ENCODE peak calls at places on chromosomes 7 and 10, in five cellular contexts. R, U, Z, D and E are unnamed samples.

GRCh38 chr7:131279044-131279443 is 48.6 kb upstream of the MKLN1 start:
- DNase-seq in U (no peak), Z (no peak), D (no peak), R (no peak), E (no peak)

GRCh38 chr10:129800-130199 is 5.5 kb upstream of the ZMYND11 start:
- DNase-seq in D (no peak), R (no peak), U (no peak), Z (no peak), E (no peak)

GRCh38 chr7:157418204-157419029 is 81.6 kb downstream of the DNAJB6 start:
- DNase-seq in U (peak; percentile 65), D (no peak), Z (no peak), R (peak; percentile 74), E (no peak)

GRCh38 chr7:57071-57470 is 135.3 kb upstream of the FAM20C start:
- DNase-seq in R (no peak), U (no peak), Z (no peak), D (no peak), E (peak; percentile 26)

GRCh38 chr7:92639213-92639896 is 49.2 kb upstream of the FAM133B start:
- DNase-seq in D (no peak), R (no peak), U (no peak), Z (no peak), E (no peak)

GRCh38 chr10:88113232-88113631 is 249.8 kb downstream of the PTEN start:
- DNase-seq in Z (no peak), U (no peak), D (no peak), R (peak; percentile 86), E (no peak)

GRCh38 chr10:92573091-92573797 is 649 bp downstream of the IDE start:
- DNase-seq in D (peak; percentile 10), Z (peak; percentile 29), U (peak; percentile 64), R (peak; percentile 80), E (no peak)

GRCh38 chr7:139543801-139544603 is 20.5 kb downstream of the CLEC2L start:
- DNase-seq in U (peak; percentile 56), R (no peak), Z (no peak), D (no peak), E (no peak)

GRCh38 chr7:3027455-3027854 is 16.2 kb downstream of the CARD11 start:
- DNase-seq in Z (no peak), U (no peak), D (no peak), R (no peak), E (no peak)

GRCh38 chr10:3496138-3496537 is 288.9 kb downstream of the KLF6 start:
- DNase-seq in R (no peak), Z (no peak), D (no peak), U (no peak), E (no peak)

GRCh38 chr10:3495281-3495680 is 289.7 kb downstream of the KLF6 start:
- DNase-seq in R (no peak), Z (no peak), D (no peak), U (no peak), E (no peak)

GRCh38 chr10:3494879-3495230 is 290.2 kb downstream of the KLF6 start:
- DNase-seq in R (no peak), U (no peak), Z (no peak), D (no peak), E (no peak)

GRCh38 chr10:3493621-3494020 is 291.4 kb downstream of the KLF6 start:
- DNase-seq in U (no peak), D (no peak), Z (no peak), R (no peak), E (no peak)

DNA sequence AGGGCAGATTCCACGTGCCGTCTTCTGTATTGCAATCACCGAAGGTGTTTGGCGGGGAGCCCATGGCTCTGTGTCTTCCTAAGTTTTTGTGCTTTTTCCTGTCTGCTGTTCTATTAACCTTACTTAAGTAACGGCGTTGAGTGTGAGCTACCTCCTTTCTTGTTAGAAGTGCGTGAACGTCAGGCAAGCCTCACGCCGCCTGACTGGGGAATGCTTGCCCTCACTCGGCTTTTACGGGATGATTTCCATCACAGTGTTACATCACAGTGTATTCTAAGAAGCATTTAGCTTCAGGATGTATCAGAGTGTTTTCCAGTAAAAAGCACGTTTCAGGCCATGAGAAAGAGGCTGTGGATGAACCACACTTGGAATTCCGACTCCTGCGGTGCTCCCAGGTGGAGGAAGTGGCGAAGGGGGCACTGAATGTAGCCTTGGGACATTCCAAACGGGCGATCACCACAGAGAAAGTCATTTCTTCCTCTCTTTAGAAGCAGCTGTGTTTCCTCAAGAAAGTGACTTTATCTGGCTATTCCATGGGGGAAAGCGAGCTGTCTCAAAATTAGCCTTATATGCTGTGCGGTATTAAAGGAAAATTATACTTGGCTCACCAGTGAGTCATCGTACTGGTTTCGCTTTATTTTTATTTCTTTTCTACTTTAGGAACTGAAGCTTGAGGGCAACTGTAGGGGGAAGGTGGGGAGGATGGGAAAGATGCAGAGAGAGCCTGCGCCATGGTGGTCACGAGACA is 290.7 kb downstream of the KLF6 start:
- DNase-seq in R (no peak), Z (no peak), U (no peak), D (no peak), E (no peak)
- TF ChIP-seq POLR2AphosphoS5 in R (no peak), Z (peak; percentile 13), U (no peak), D (no peak), E (no peak)

GRCh38 chr7:118699222-118699621 is 474.7 kb downstream of the ANKRD7 start:
- DNase-seq in U (peak; percentile 25), Z (no peak), R (no peak), D (no peak), E (no peak)

DNA sequence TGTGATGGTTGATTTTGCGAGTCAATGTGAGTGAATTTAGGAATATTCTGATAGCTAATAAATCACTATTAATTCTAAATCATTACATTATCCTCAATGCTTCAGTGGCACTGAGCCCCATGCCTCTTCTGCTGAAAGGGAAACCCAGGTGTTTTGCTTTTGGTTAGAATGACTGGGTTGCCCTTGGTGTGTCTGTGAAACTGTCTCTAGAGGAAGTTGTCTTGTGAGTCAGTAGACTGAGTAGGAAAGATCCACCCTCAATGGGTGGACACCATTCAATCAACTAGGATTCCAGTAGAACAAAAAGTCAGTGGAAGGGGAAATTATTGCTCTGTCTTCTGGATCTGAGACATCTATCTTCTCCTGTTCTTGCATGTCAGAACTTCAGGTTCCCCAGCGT is 472.4 kb downstream of the ANKRD7 start:
- DNase-seq in D (no peak), U (no peak), Z (no peak), R (no peak), E (no peak)
- H3K4me1 ChIP-seq in D (no peaks in the 10 kb centered on the region), U (no peaks in the 10 kb centered on the region), Z (no peaks in the 10 kb centered on the region), R (no peaks in the 10 kb centered on the region), E (no peaks in the 10 kb centered on the region)

DNA sequence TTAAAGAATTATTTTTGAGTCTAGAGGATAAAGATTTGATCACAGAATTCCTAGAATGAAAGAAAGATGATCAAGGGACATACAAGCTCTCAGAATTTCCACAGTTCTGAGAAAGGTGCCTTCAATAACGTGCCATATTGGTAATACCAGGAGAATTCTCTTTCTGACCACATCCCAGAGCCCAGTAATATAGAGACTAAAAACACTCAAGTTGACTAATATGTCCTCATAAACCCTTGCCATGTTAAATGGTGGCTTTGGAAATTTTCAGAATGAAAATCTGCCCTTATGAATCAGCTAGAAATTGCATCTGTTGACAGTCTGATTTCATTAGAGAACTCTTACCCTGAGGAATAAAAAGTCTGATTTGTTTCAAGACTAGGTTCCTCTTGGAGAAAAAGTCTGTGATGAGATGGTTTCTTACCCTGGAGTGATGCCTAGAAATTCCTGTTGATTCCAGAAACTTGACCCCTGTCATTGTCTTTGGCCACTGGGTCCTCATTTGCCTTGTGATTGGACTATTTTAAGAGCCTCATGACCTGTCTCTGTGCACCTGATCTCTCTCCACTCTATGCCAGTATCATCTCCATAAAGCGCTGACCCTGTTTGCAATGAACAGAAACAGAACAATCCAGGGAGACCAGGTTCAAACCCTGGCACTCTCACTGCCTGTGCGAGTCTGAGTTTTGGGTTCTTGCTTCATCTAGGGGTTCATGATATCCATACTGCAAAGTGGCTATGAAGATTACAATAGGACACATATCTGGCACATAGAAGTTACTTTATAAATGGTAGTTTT is 3.3 kb downstream of the IL2RA start:
- DNase-seq in D (no peak), U (no peak), R (no peak), Z (peak; percentile 8), E (no peak)
- H3K4me3 ChIP-seq in D (no peak overlapping the region), U (no peak overlapping the region), R (no peak overlapping the region), Z (no peak overlapping the region), E (no peak overlapping the region)

GRCh38 chr7:143130541-143130940 is 1.3 kb upstream of the PIP start:
- DNase-seq in D (no peak), U (no peak), Z (no peak), R (no peak), E (no peak)
- TF ChIP-seq POLR2AphosphoS5 in D (no peak), U (no peak), Z (no peak), R (no peak), E (no peak)